ENCODE peak calls at places on chromosomes 6 and 20, in six cellular contexts. N is A549, M is endothelial cell of umbilical vein, H is H1, K is HCT116, O is K562. T is an unnamed sample.

GRCh38 chr6:124924333-124924759 is 37.9 kb upstream of the RNF217 start:
- DNase-seq in N (no peak), M (no peak), H (no peak), K (no peak), O (no peak), T (no peak)

GRCh38 chr6:21953831-21954801 is 342.7 kb downstream of the PRL start:
- DNase-seq in N (no peak), M (peak), H (no peak), K (no peak), O (peak), T (peak)

GRCh38 chr20:13336308-13337089 is 115.4 kb downstream of the ISM1 start:
- DNase-seq in N (peak), M (no peak), H (no peak), K (no peak), O (no peak), T (no peak)

GRCh38 chr20:36467076-36467999 is 74.0 kb upstream of the MYL9 start:
- DNase-seq in N (no peak), M (peak), H (no peak), K (no peak), O (peak), T (no peak)

GRCh38 chr6:138645976-138646640 is 127.5 kb upstream of the CCDC28A start:
- DNase-seq in N (no peak), M (no peak), H (no peak), K (no peak), O (no peak), T (peak)

GRCh38 chr20:2745936-2746635 is 53.5 kb downstream of the EBF4 start:
- DNase-seq in N (no peak), M (no peak), H (no peak), K (no peak), O (no peak), T (no peak)

GRCh38 chr6:31639043-31639442 is 13.4 kb downstream of the BAG6 start:
- DNase-seq in N (no peak), M (no peak), H (no peak), K (no peak), O (no peak), T (no peak)

GRCh38 chr6:38239719-38240451 is 399.8 kb downstream of the BTBD9 start:
- DNase-seq in N (no peak), M (peak), H (no peak), K (no peak), O (no peak), T (no peak)

GRCh38 chr6:151229401-151230276 is 10.1 kb upstream of the AKAP12 start:
- DNase-seq in N (no peak), M (no peak), H (no peak), K (no peak), O (peak), T (no peak)

GRCh38 chr6:116258520-116258919 is 4.6 kb upstream of the TSPYL4 start:
- DNase-seq in N (no peak), M (no peak), H (no peak), K (no peak), O (no peak), T (no peak)

GRCh38 chr6:137811912-137812553 is 55.0 kb upstream of the TNFAIP3 start:
- DNase-seq in N (no peak), M (no peak), H (no peak), K (no peak), O (no peak), T (peak)

GRCh38 chr20:24948939-24949679 is at the start of gene CST7:
- DNase-seq in N (no peak), M (no peak), H (no peak), K (no peak), O (no peak), T (peak)

GRCh38 chr6:37615564-37616340 is 81.9 kb downstream of the MDGA1 start:
- DNase-seq in N (no peak), M (no peak), H (no peak), K (peak), O (peak), T (peak)

GRCh38 chr6:79872986-79873385 is 74.4 kb downstream of the ELOVL4 start:
- DNase-seq in N (no peak), M (no peak), H (no peak), K (no peak), O (no peak), T (peak)

GRCh38 chr6:90294614-90294988 is 2.0 kb downstream of the BACH2 start:
- DNase-seq in N (no peak), M (no peak), H (no peak), K (no peak), O (no peak), T (no peak)

GRCh38 chr6:56241106-56241812 is 6.1 kb downstream of the COL21A1 start:
- DNase-seq in N (no peak), M (no peak), H (no peak), K (no peak), O (no peak), T (no peak)

GRCh38 chr6:163405412-163406309 is 8.9 kb upstream of the QKI start:
- DNase-seq in N (no peak), M (peak), H (no peak), K (no peak), O (no peak), T (peak)

GRCh38 chr6:56450882-56451739 is 191.6 kb downstream of the DST start:
- DNase-seq in N (no peak), M (peak), H (no peak), K (no peak), O (no peak), T (no peak)

GRCh38 chr6:50330347-50330746 is 280.6 kb upstream of the DEFB112 start:
- DNase-seq in N (no peak), M (no peak), H (no peak), K (no peak), O (no peak), T (no peak)

GRCh38 chr6:167112421-167112820 is 10.5 kb upstream of the CCR6 start:
- DNase-seq in N (no peak), M (no peak), H (no peak), K (no peak), O (no peak), T (no peak)

GRCh38 chr6:67630146-67630545 is 1004.9 kb upstream of the ADGRB3 start:
- DNase-seq in N (no peak), M (peak), H (no peak), K (no peak), O (peak), T (peak)

GRCh38 chr6:55980627-55981211 is 105.3 kb upstream of the BMP5 start:
- DNase-seq in N (peak), M (peak), H (peak), K (peak), O (no peak), T (peak)

GRCh38 chr6:1004885-1005635 is 306.8 kb upstream of the FOXQ1 start:
- DNase-seq in N (no peak), M (no peak), H (no peak), K (peak), O (no peak), T (no peak)

GRCh38 chr6:147169529-147169928 is 34.7 kb upstream of the STXBP5 start:
- DNase-seq in N (no peak), M (no peak), H (no peak), K (no peak), O (no peak), T (no peak)

GRCh38 chr6:107603029-107603428 is 113.1 kb downstream of the SOBP start:
- DNase-seq in N (no peak), M (no peak), H (no peak), K (no peak), O (no peak), T (no peak)

GRCh38 chr6:22442826-22443225 is 126.5 kb upstream of the HDGFL1 start:
- DNase-seq in N (no peak), M (peak), H (no peak), K (no peak), O (no peak), T (no peak)

GRCh38 chr6:27684264-27685211 is 211.6 kb upstream of the ZNF184 start:
- DNase-seq in N (peak), M (peak), H (peak), K (peak), O (peak), T (peak)

GRCh38 chr20:5008743-5009142 is 7.4 kb upstream of the SLC23A2 start:
- DNase-seq in N (no peak), M (no peak), H (no peak), K (no peak), O (no peak), T (peak)

GRCh38 chr6:37005061-37005810 is at the start of gene FGD2:
- DNase-seq in N (no peak), M (no peak), H (no peak), K (no peak), O (peak), T (peak)

GRCh38 chr6:19329078-19329477 is 508.1 kb upstream of the ID4 start:
- DNase-seq in N (no peak), M (no peak), H (no peak), K (no peak), O (no peak), T (no peak)

GRCh38 chr6:159758031-159759001 is 3.5 kb upstream of the ACAT2 start:
- DNase-seq in N (peak), M (no peak), H (no peak), K (peak), O (peak), T (no peak)

GRCh38 chr20:20014659-20015058 is 2.5 kb upstream of the NAA20 start:
- DNase-seq in N (no peak), M (peak), H (no peak), K (no peak), O (no peak), T (peak)

GRCh38 chr20:20018366-20018765 is 1.2 kb downstream of the NAA20 start:
- DNase-seq in N (no peak), M (no peak), H (no peak), K (no peak), O (peak), T (peak)

GRCh38 chr20:20017001-20017851 is at the start of gene NAA20:
- DNase-seq in N (peak), M (peak), H (peak), K (peak), O (peak), T (peak)

GRCh38 chr20:20019123-20019522 is 2.0 kb downstream of the NAA20 start:
- DNase-seq in N (no peak), M (no peak), H (no peak), K (no peak), O (peak), T (no peak)

DNA sequence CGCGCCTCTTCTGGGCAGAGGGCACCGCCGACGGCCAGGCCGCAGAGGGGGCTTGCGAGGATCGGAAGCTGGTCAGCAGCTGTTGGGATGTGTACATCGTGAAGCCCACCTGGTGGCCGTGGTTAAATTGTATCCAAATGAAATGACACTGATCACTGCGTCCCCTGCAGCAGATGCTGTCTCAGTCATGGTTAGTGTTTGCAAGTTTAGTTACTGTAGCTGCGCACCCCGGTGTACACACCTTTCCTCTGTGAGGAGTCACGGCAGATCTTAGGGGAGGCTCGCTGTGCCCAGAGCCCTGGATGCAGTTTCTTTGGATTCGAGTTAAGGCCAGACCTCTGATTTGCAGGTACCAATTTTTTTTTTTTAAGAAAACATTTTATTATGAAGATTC is 687 bp downstream of the NAA20 start:
- DNase-seq in N (peak), M (peak), H (no peak), K (no peak), O (peak), T (peak)
- TF ChIP-seq MAX in N (no peak), M (no peak), H (no peak), K (no peak), O (no peak), T (no peak)

GRCh38 chr20:32355417-32355841 is 2.7 kb upstream of the ASXL1 start:
- DNase-seq in N (no peak), M (no peak), H (no peak), K (no peak), O (no peak), T (no peak)

GRCh38 chr20:32352101-32352720 is 5.9 kb upstream of the ASXL1 start:
- DNase-seq in N (no peak), M (no peak), H (no peak), K (no peak), O (no peak), T (no peak)

GRCh38 chr20:32356935-32357868 is 929 bp upstream of the ASXL1 start:
- DNase-seq in N (no peak), M (peak), H (no peak), K (peak), O (peak), T (peak)

GRCh38 chr20:32353848-32354496 is 4.2 kb upstream of the ASXL1 start:
- DNase-seq in N (no peak), M (no peak), H (no peak), K (no peak), O (no peak), T (no peak)

DNA sequence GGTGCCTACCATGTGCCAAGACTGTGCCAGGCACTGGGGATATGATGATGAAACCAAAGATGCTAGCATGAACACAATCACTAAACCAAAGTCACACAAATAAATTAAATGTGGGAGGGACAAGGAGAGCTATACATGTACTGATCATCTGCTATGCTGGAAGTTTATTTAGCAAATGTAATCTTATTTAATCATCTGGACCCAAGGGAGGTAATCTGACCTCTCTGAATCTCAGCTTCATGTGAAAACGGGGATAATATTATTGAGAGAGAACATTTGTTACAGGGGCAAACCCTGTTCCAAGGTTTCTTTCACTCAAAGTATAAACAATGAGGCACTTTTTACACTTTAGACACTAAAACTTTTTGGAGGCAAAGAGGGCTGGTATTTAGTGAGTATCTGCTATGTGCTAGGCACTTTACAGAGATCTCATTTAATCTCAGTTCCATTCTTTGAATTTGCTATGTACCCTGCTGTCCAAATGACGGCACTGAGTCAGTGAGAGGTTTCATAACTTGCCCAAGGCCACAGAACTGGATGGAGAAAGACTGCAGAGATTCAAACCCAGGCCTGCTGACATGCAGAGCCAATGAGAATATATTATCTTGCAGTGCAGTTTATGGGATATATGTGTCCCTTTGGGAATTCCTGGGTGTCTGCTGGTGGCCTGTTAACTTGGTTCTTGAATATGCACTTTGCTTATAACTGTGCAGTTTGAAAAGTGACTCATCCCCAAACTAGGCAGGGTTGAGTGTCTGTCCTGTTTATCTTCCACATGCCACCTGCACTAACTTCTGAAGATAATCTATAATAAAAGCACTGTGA is 3.3 kb upstream of the ASXL1 start:
- DNase-seq in N (peak), M (no peak), H (no peak), K (no peak), O (peak), T (peak)
- TF ChIP-seq POLR2A in N (no peak), M (no peak), H (no peak), K (no peak), O (no peak), T (no peak)

GRCh38 chr6:105509506-105510331 is 106.8 kb upstream of the PREP start:
- DNase-seq in N (no peak), M (no peak), H (peak), K (peak), O (peak), T (peak)
- TF ChIP-seq CTCF in N (peak), M (no peak), H (peak), K (peak), O (peak), T (peak)

GRCh38 chr6:73581293-73581692 is 60.5 kb upstream of the EEF1A1 start:
- DNase-seq in N (no peak), M (no peak), H (no peak), K (no peak), O (no peak), T (no peak)

GRCh38 chr6:73580247-73581149 is 59.7 kb upstream of the EEF1A1 start:
- DNase-seq in N (peak), M (peak), H (peak), K (peak), O (peak), T (peak)

GRCh38 chr6:73579389-73579788 is 58.6 kb upstream of the EEF1A1 start:
- DNase-seq in N (no peak), M (no peak), H (peak), K (no peak), O (no peak), T (peak)

GRCh38 chr6:73577605-73578160 is 56.9 kb upstream of the EEF1A1 start:
- DNase-seq in N (no peak), M (no peak), H (no peak), K (no peak), O (peak), T (no peak)

DNA sequence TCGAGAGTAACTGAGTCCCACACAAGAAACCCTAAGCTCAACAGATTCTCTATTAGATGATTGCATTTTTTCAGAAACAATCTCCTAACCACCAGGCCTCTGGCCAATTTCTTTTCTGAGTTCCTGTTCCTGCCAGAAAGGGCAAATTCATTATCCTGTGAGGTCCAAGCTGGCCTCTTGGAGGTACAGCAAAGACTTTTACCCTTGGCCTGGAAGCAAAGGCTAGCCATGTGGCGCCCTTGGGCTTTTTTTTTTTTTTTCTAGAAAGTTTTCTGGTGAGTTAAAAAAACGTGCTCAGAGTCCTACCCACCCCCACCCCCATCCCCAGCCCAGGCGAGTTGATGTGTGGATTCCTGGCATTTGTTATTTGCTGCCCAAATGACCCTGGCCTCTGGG is 59.0 kb upstream of the EEF1A1 start:
- DNase-seq in N (peak), M (no peak), H (no peak), K (peak), O (peak), T (peak)
- TF ChIP-seq MAX in N (peak), M (no peak), H (no peak), K (peak), O (no peak), T (peak)

GRCh38 chr20:31879143-31879987 is 8.9 kb downstream of the TTLL9 start:
- DNase-seq in N (peak), M (peak), H (peak), K (peak), O (peak), T (peak)
- TF ChIP-seq POLR2A in N (peak), M (peak), H (no peak), K (peak), O (no peak), T (peak)

DNA sequence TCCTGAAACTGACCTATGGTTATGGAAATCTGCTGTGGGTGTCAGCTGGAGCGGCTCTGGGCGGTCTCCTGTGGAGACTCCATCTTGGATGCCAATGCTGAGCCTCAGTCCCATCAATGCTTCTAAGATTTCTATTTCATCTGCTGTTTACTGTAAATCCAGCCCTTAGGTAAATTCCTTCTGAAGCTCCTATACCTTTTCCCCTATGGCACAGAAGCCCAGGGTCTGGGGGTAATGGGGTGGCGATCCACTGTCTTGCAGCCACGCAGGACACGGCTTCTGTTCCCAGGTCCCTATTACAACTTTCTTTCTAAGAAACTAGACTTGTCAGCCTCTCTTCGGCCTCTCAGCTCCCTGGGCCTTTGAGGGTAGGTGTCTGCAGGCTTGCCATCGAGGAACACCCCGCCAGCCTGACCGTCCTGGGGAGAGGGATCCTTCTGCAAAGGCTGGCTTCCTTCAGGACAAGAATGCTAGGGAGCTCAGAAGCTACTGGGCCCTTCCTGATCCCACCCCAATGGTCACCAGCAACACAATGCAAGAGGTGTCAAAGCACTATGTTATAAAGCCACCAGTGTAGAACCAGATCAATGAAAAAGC is 6.4 kb downstream of the CST3 start:
- DNase-seq in N (no peak), M (no peak), H (no peak), K (no peak), O (no peak), T (no peak)
- TF ChIP-seq CTCF in N (no peak), M (no peak), H (no peak), K (no peak), O (no peak), T (no peak)

GRCh38 chr6:14000901-14001300 is 76.1 kb downstream of the RNF182 start:
- DNase-seq in N (peak), M (no peak), H (no peak), K (no peak), O (no peak), T (no peak)

GRCh38 chr6:14002176-14002947 is 77.6 kb downstream of the RNF182 start:
- DNase-seq in N (no peak), M (no peak), H (no peak), K (peak), O (no peak), T (no peak)

GRCh38 chr6:13998356-13998755 is 73.6 kb downstream of the RNF182 start:
- DNase-seq in N (no peak), M (no peak), H (no peak), K (no peak), O (no peak), T (no peak)

GRCh38 chr6:14004258-14004657 is 79.5 kb downstream of the RNF182 start:
- DNase-seq in N (no peak), M (no peak), H (no peak), K (no peak), O (no peak), T (no peak)

GRCh38 chr6:14001329-14002012 is 76.7 kb downstream of the RNF182 start:
- DNase-seq in N (peak), M (no peak), H (no peak), K (peak), O (no peak), T (no peak)
- TF ChIP-seq MAX in N (peak), M (no peak), H (no peak), K (peak), O (no peak), T (no peak)

T was measured in NB4.